ENCODE peak calls at places on chromosomes 1 and 21, in eight cellular contexts. G is AG04450, D is A549, I is choroid plexus epithelial cell, X is WERI-Rb-1, E is HCT116, K is fibroblast of lung, A is GM12865. L is an unnamed sample.

GRCh38 chr1:109256085-109256484 is 6.7 kb downstream of the CELSR2 start:
- DNase-seq in G (no peak), D (no peak), I (no peak), X (no peak), E (no peak), K (no peak), A (no peak), L (no peak)

GRCh38 chr21:44199448-44199847 is 41.3 kb downstream of the ICOSLG start:
- DNase-seq in G (no peak), D (no peak), I (no peak), X (no peak), E (no peak), K (no peak), A (no peak), L (no peak)

GRCh38 chr1:5990913-5991783 is 1.1 kb downstream of the NPHP4 start:
- DNase-seq in G (no peak), D (no peak), I (peak), X (peak), E (no peak), K (peak), A (peak), L (peak)

GRCh38 chr1:164765557-164765956 is 206.6 kb downstream of the PBX1 start:
- DNase-seq in G (peak), D (peak), I (peak), X (no peak), E (no peak), K (peak), A (no peak), L (peak)

GRCh38 chr1:159008744-159009188 is 941 bp upstream of the IFI16 start:
- DNase-seq in G (no peak), D (no peak), I (peak), X (no peak), E (no peak), K (peak), A (peak), L (peak)

GRCh38 chr1:61132176-61133047 is 50.1 kb downstream of the NFIA start:
- DNase-seq in G (no peak), D (no peak), I (peak), X (no peak), E (no peak), K (peak), A (no peak), L (peak)

GRCh38 chr1:159005676-159006075 is 4.0 kb upstream of the IFI16 start:
- DNase-seq in G (no peak), D (no peak), I (no peak), X (peak), E (no peak), K (no peak), A (no peak), L (peak)

GRCh38 chr1:185517808-185518419 is 200.9 kb upstream of the IVNS1ABP start:
- DNase-seq in G (no peak), D (no peak), I (no peak), X (no peak), E (no peak), K (no peak), A (no peak), L (no peak)

GRCh38 chr1:36442337-36442736 is 7.9 kb downstream of the OSCP1 start:
- DNase-seq in G (no peak), D (no peak), I (no peak), X (no peak), E (no peak), K (no peak), A (no peak), L (no peak)
- TF ChIP-seq CTCF in G (no peak), D (no peak), I (no peak), X (no peak), E (no peak), K (no peak), A (no peak), L (no peak)

DNA sequence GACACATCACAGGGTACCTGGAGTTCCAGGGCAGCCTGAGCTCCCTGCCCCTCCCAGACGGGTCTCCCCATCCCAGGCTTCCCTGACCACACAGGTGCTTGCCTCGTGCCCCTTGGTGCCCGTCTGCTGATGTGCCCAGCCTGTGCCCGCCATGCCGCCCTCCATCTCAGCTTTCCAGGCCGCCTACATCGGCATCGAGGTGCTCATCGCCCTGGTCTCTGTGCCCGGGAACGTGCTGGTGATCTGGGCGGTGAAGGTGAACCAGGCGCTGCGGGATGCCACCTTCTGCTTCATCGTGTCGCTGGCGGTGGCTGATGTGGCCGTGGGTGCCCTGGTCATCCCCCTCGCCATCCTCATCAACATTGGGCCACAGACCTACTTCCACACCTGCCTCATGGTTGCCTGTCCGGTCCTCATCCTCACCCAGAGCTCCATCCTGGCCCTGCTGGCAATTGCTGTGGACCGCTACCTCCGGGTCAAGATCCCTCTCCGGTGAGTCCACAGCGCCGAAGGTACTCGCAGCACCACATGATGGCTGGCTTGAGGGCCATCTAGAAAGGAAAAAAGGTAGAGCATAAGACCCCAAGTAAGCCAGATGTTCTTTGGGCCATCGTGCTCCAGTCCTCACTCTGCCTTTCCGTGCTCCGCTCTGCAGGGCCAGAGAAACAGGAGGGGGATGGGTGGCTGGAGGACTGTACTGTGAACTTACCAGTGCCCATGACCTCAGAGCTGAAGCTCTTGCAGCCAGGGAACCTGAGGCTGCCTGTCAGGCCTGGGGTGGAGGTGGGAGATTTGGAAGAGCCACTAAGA is 1.4 kb downstream of the ADORA1 start:
- DNase-seq in G (no peak), D (no peak), I (no peak), X (peak), E (no peak), K (no peak), A (no peak), L (no peak)
- H3K4me3 ChIP-seq in G (peak), D (no peak), I (no peak), X (peak), E (peak), K (no peak), A (no peak), L (peak)

GRCh38 chr1:92623187-92623778 is 136.6 kb upstream of the GFI1 start:
- DNase-seq in G (no peak), D (no peak), I (peak), X (no peak), E (peak), K (peak), A (peak), L (peak)
- TF ChIP-seq CTCF in G (peak), D (peak), I (peak), X (peak), E (peak), K (no peak), A (peak), L (peak)

GRCh38 chr1:172536256-172536655 is 3.3 kb downstream of the SUCO start:
- DNase-seq in G (no peak), D (no peak), I (no peak), X (no peak), E (no peak), K (no peak), A (no peak), L (no peak)
- H3K4me3 ChIP-seq in G (no peak), D (no peak), I (no peak), X (no peak), E (no peak), K (no peak), A (no peak), L (no peak)

GRCh38 chr1:89932598-89933364 is 62.1 kb upstream of the ZNF326 start:
- DNase-seq in G (no peak), D (no peak), I (no peak), X (no peak), E (no peak), K (no peak), A (no peak), L (no peak)
- TF ChIP-seq CTCF in G (no peak), D (no peak), I (no peak), X (no peak), E (no peak), K (no peak), A (no peak), L (no peak)

DNA sequence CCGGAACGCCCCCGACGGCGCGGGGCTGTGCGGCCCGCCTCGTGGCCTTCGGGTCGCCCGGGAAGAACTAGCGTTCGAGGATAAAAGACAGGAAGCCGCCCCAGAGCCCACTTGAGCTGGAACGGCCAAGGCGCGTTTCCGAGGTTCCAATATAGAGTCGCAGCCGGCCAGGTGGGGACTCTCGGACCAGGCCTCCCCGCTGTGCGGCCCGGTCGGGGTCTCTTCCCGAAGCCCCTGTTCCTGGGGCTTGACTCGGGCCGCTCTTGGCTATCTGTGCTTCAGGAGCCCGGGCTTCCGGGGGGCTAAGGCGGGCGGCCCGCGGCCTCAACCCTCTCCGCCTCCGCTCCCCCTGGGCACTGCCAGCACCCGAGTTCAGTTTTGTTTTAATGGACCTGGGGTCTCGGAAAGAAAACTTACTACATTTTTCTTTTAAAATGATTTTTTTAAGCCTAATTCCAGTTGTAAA is 158.8 kb downstream of the RUNX1 start:
- DNase-seq in G (no peak), D (no peak), I (no peak), X (no peak), E (no peak), K (no peak), A (no peak), L (no peak)
- H3K4me3 ChIP-seq in G (peak), D (peak), I (peak), X (no peak), E (no peak), K (peak), A (peak), L (peak)

GRCh38 chr1:24778141-24778540 is 32.9 kb downstream of the CLIC4 start:
- DNase-seq in G (no peak), D (no peak), I (no peak), X (no peak), E (no peak), K (no peak), A (no peak), L (no peak)

GRCh38 chr1:24783713-24784112 is 38.5 kb downstream of the CLIC4 start:
- DNase-seq in G (no peak), D (no peak), I (no peak), X (no peak), E (no peak), K (no peak), A (no peak), L (no peak)

GRCh38 chr1:24782689-24783088 is 37.4 kb downstream of the CLIC4 start:
- DNase-seq in G (no peak), D (no peak), I (no peak), X (no peak), E (no peak), K (no peak), A (no peak), L (no peak)

GRCh38 chr1:24776821-24777220 is 31.6 kb downstream of the CLIC4 start:
- DNase-seq in G (no peak), D (no peak), I (no peak), X (no peak), E (no peak), K (no peak), A (no peak), L (no peak)

DNA sequence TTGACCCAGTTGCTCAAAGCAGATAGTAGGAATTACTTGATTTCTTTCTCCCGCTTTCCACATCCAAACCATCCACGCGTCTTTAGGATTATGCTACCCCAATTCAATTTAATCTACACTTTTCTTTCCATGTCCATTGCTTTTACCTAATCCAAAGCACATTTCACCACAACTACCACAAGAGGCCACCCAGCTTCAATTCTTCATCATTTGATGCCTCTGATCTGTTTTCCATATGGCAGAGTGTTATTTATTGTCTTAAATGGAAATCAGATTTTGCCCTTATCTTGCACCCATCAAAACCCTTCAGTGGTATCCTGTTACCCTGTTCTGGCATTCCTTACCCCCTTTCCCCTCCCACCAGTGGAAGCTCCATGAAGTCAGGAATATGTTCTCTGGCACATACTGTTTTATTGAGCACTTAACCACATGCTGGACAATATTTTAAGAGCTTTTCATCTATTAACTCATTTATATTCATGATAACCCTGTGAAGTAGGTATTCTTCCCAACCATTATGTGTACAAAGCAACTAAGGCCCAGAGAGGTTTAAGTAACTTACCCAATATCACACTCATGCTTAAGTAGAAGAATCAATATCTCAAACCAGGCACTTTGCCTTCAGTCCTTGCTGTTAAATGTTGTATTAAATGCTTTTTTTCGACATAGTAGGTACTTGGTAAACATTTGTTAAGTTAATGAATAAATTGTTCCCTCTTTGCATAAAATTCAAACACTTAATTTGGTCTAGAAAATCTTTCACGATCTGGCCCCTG is 34.6 kb downstream of the CLIC4 start:
- DNase-seq in G (no peak), D (no peak), I (peak), X (no peak), E (no peak), K (no peak), A (no peak), L (no peak)
- TF ChIP-seq CTCF in G (no peak), D (no peak), I (peak), X (no peak), E (no peak), K (no peak), A (no peak), L (peak)

GRCh38 chr1:95183952-95184351 is 50.1 kb upstream of the RWDD3 start:
- DNase-seq in G (no peak), D (no peak), I (no peak), X (no peak), E (no peak), K (no peak), A (no peak), L (peak)
- H3K4me3 ChIP-seq in G (no peak), D (no peak), I (no peak), X (no peak), E (no peak), K (no peak), A (no peak), L (no peak)